ENCODE peak calls at places on chromosomes 2 and 18, in ten cellular contexts. Z, I, U, O, M, F, L, S, P and W are unnamed samples.
A peak's percentile ranks its signal among the peaks of the same experiment; 100 is the strongest.

GRCh38 chr18:42174909-42175308 is 219.9 kb downstream of the PIK3C3 start:
- DNase-seq in Z (peak; percentile 35), I (peak; percentile 44), U (no peak), O (no peak), M (no peak), F (no peak), L (peak; percentile 48), S (peak; percentile 19), P (no peak), W (peak; percentile 34)

GRCh38 chr2:216740557-216741222 is 45.3 kb upstream of the IGFBP5 start:
- DNase-seq in Z (no peak), I (no peak), U (peak; percentile 21), O (no peak), M (no peak), F (no peak), L (no peak), S (peak; percentile 90), P (no peak), W (peak; percentile 89)

GRCh38 chr2:184879671-184880070 is 281.3 kb downstream of the ZNF804A start:
- DNase-seq in Z (no peak), I (no peak), U (no peak), O (no peak), M (no peak), F (no peak), L (no peak), S (peak; percentile 37), P (no peak), W (peak; percentile 72)

GRCh38 chr2:213199871-213200270 is 48.5 kb upstream of the IKZF2 start:
- DNase-seq in Z (no peak), I (no peak), U (no peak), O (no peak), M (no peak), F (no peak), L (no peak), S (peak; percentile 93), P (no peak), W (peak; percentile 85)

GRCh38 chr2:16266571-16266970 is 326.2 kb downstream of the MYCN start:
- DNase-seq in Z (no peak), I (no peak), U (no peak), O (no peak), M (no peak), F (no peak), L (no peak), S (no peak), P (no peak), W (no peak)

GRCh38 chr18:58538604-58539386 is 90.1 kb downstream of the ALPK2 start:
- DNase-seq in Z (no peak), I (no peak), U (no peak), O (no peak), M (no peak), F (no peak), L (no peak), S (peak; percentile 26), P (no peak), W (no peak)

GRCh38 chr18:13621446-13621849 is 104.9 kb downstream of the FAM210A start:
- DNase-seq in Z (no peak), I (no peak), U (no peak), O (no peak), M (no peak), F (no peak), L (no peak), S (no peak), P (no peak), W (no peak)

GRCh38 chr2:98727758-98728718 is 2.9 kb downstream of the MGAT4A start:
- DNase-seq in Z (no peak), I (no peak), U (no peak), O (no peak), M (no peak), F (no peak), L (no peak), S (no peak), P (no peak), W (no peak)

GRCh38 chr2:15127876-15128275 is 433.3 kb downstream of the NBAS start:
- DNase-seq in Z (no peak), I (no peak), U (no peak), O (no peak), M (no peak), F (no peak), L (no peak), S (no peak), P (no peak), W (no peak)

GRCh38 chr2:119126650-119127049 is 31.9 kb downstream of the C1QL2 start:
- DNase-seq in Z (no peak), I (peak; percentile 8), U (no peak), O (peak; percentile 56), M (peak; percentile 70), F (peak; percentile 48), L (peak; percentile 66), S (peak; percentile 7), P (no peak), W (peak; percentile 14)

GRCh38 chr2:88182721-88183120 is 12.6 kb downstream of the THNSL2 start:
- DNase-seq in Z (no peak), I (no peak), U (no peak), O (no peak), M (no peak), F (no peak), L (no peak), S (no peak), P (no peak), W (no peak)